ENCODE peak calls at places on chromosomes 11 and 22, in nine cellular contexts. Q is HEK293T, S is T-helper 1 cell, J is LoVo, E is NCI-H2029 treated with DMSO at 0.1 percent for 48 hours, I is nucleus accumbens, B is T follicular helper cell, M is AG08395, D is astrocyte of the hippocampus. K is an unnamed sample.
A peak's percentile ranks its signal among the peaks of the same experiment; 100 is the strongest.

GRCh38 chr11:65793144-65793581 is 6.3 kb downstream of the OVOL1 start:
- DNase-seq in B (no peak), E (peak; percentile 75), J (no peak), D (no peak), S (no peak), M (no peak), I (no peak), Q (no peak), K (no peak)

GRCh38 chr11:3662856-3663255 is 8.3 kb downstream of the CHRNA10 start:
- DNase-seq in M (no peak), B (no peak), E (no peak), I (no peak), J (no peak), Q (no peak), D (no peak), S (no peak), K (no peak)

GRCh38 chr11:118878187-118878586 is 5.5 kb upstream of the CXCR5 start:
- DNase-seq in I (no peak), M (no peak), D (no peak), J (no peak), E (no peak), S (no peak), B (no peak), Q (no peak), K (no peak)

GRCh38 chr22:32103648-32104326 is 55.3 kb downstream of the C22orf42 start:
- DNase-seq in M (peak; percentile 29), Q (no peak), J (peak; percentile 14), S (no peak), E (no peak), D (peak; percentile 6), B (no peak), I (no peak), K (peak; percentile 6)

GRCh38 chr11:113168358-113168757 is 146.0 kb upstream of the TTC12 start:
- DNase-seq in D (no peak), B (no peak), I (no peak), J (no peak), M (no peak), S (no peak), Q (no peak), E (no peak), K (no peak)

GRCh38 chr11:26578998-26579635 is 7.1 kb upstream of the MUC15 start:
- DNase-seq in J (no peak), D (no peak), E (no peak), I (no peak), S (no peak), B (no peak), M (no peak), Q (no peak), K (peak; percentile 16)

GRCh38 chr11:76161261-76161961 is 44.9 kb downstream of the WNT11 start:
- DNase-seq in E (no peak), M (peak; percentile 52), D (peak; percentile 57), I (no peak), J (no peak), B (no peak), Q (no peak), S (no peak), K (no peak)

GRCh38 chr11:106160494-106160893 is 83.0 kb downstream of the AASDHPPT start:
- DNase-seq in J (peak; percentile 4), E (no peak), Q (no peak), D (no peak), S (no peak), I (no peak), M (no peak), B (no peak), K (no peak)

GRCh38 chr11:119185916-119186634 is 800 bp downstream of the NHERF4 start:
- DNase-seq in J (no peak), D (no peak), I (no peak), B (no peak), M (no peak), S (no peak), E (no peak), Q (no peak), K (no peak)

GRCh38 chr11:125807909-125808308 is 20.0 kb downstream of the PATE3 start:
- DNase-seq in E (no peak), I (no peak), J (no peak), M (no peak), B (no peak), S (no peak), Q (no peak), D (peak; percentile 46), K (no peak)

GRCh38 chr11:10285148-10285802 is 8.7 kb downstream of the SBF2 start:
- DNase-seq in S (no peak), Q (no peak), J (no peak), I (no peak), D (no peak), B (no peak), E (no peak), M (no peak), K (peak; percentile 69)